ENCODE peak calls at places on chromosomes 12 and 14, in eight cellular contexts. R, N, L, A, W, M, B and S are unnamed samples.
A peak's percentile ranks its signal among the peaks of the same experiment; 100 is the strongest.

GRCh38 chr12:110686294-110686903 is 2.5 kb downstream of the HVCN1 start:
- DNase-seq in N (no peak), R (no peak), A (no peak), W (no peak), B (no peak), L (no peak), M (no peak), S (no peak)

GRCh38 chr14:101103321-101103901 is 199.9 kb upstream of the RTL1 start:
- DNase-seq in R (peak; percentile 10), M (no peak), W (no peak), N (no peak), B (no peak), L (no peak), A (no peak), S (no peak)

GRCh38 chr14:24944800-24945199 is 105.1 kb downstream of the STXBP6 start:
- DNase-seq in A (no peak), W (no peak), N (no peak), R (no peak), L (no peak), B (no peak), M (no peak), S (no peak)

GRCh38 chr14:61244051-61244450 is 37.1 kb downstream of the TMEM30B start:
- DNase-seq in R (no peak), N (no peak), M (no peak), W (no peak), L (peak; percentile 8), B (no peak), A (no peak), S (no peak)

GRCh38 chr14:69620211-69620611 is 8.8 kb downstream of the SUSD6 start:
- DNase-seq in W (no peak), A (no peak), N (no peak), L (no peak), B (no peak), R (no peak), M (no peak), S (no peak)

GRCh38 chr14:100434911-100435455 is 111.8 kb downstream of the SLC25A47 start:
- DNase-seq in A (no peak), R (no peak), M (no peak), W (no peak), N (no peak), L (no peak), B (no peak), S (no peak)

GRCh38 chr14:80762829-80763228 is 178.7 kb downstream of the CEP128 start:
- DNase-seq in B (no peak), A (no peak), R (no peak), M (no peak), W (no peak), N (no peak), L (no peak), S (no peak)

GRCh38 chr12:14643247-14643646 is 53.2 kb downstream of the GUCY2C start:
- DNase-seq in W (no peak), N (no peak), M (no peak), B (no peak), R (no peak), A (peak; percentile 59), L (no peak), S (peak; percentile 49)

GRCh38 chr12:121404734-121405133 is 4.8 kb downstream of the RNF34 start:
- DNase-seq in B (peak; percentile 38), A (no peak), M (no peak), R (no peak), L (no peak), W (no peak), N (no peak), S (no peak)